ENCODE peak calls at places on chromosomes 2 and 18, in six cellular contexts. Q is IMR-90, C is H9, B is neuronal stem cell, P is H1, O is mesendoderm. R is an unnamed sample.

GRCh38 chr18:65259403-65259802 is 491.4 kb upstream of the CDH7 start:
- DNase-seq in P (no peak), O (no peak), B (no peak), C (no peak), Q (no peak), R (no peak)

GRCh38 chr2:241873803-241874110 is 4.2 kb downstream of the RTP5 start:
- DNase-seq in C (no peak), P (no peak), Q (no peak), B (no peak), O (no peak), R (no peak)

GRCh38 chr18:9016819-9017169 is 85.7 kb upstream of the NDUFV2 start:
- DNase-seq in B (no peak), O (no peak), P (no peak), C (peak), Q (peak), R (no peak)

GRCh38 chr18:48918660-48919415 is 31.9 kb downstream of the SMAD7 start:
- DNase-seq in B (no peak), P (no peak), O (peak), C (peak), Q (no peak), R (no peak)

GRCh38 chr2:79855264-79856006 is 342.6 kb downstream of the CTNNA2 start:
- DNase-seq in O (peak), C (peak), Q (peak), P (peak), B (no peak), R (peak)

GRCh38 chr2:37168217-37168981 is 11.6 kb upstream of the EIF2AK2 start:
- DNase-seq in P (no peak), B (no peak), Q (peak), O (peak), C (peak), R (peak)

GRCh38 chr2:38376346-38376682 is 759 bp downstream of the ATL2 start:
- DNase-seq in P (no peak), C (peak), Q (peak), O (peak), B (peak), R (peak)

GRCh38 chr18:62844850-62845643 is 129.7 kb downstream of the PHLPP1 start:
- DNase-seq in P (no peak), C (no peak), O (peak), B (no peak), Q (no peak), R (no peak)

GRCh38 chr2:71000780-71001591 is 6.3 kb upstream of the TEX261 start:
- DNase-seq in Q (peak), C (peak), P (no peak), B (peak), O (peak), R (peak)

GRCh38 chr2:146754606-146755005 is 1090.2 kb upstream of the ACVR2A start:
- DNase-seq in O (no peak), Q (no peak), C (no peak), B (no peak), P (no peak), R (no peak)

GRCh38 chr2:11584530-11585056 is 50.7 kb downstream of the GREB1 start:
- DNase-seq in B (no peak), C (no peak), Q (no peak), P (no peak), O (no peak), R (no peak)

GRCh38 chr2:147352294-147352693 is 492.5 kb upstream of the ACVR2A start:
- DNase-seq in B (no peak), O (no peak), P (no peak), Q (no peak), C (no peak), R (no peak)

GRCh38 chr18:78861706-78862105 is 117.9 kb upstream of the SALL3 start:
- DNase-seq in O (no peak), Q (no peak), C (no peak), B (no peak), P (no peak), R (no peak)

GRCh38 chr18:31576670-31577069 is 15.0 kb upstream of the TTR start:
- DNase-seq in B (no peak), Q (no peak), C (no peak), O (no peak), P (no peak), R (no peak)
- H3K4ac ChIP-seq in B (no peak), Q (no peak), C (no peak), O (no peak), P (no peak), R (no peak)

GRCh38 chr18:35639296-35639695 is 57.8 kb downstream of the GALNT1 start:
- DNase-seq in Q (no peak), P (no peak), B (no peak), O (no peak), C (no peak), R (no peak)
- H3K4ac ChIP-seq in Q (no peak), P (no peak), B (no peak), O (no peak), C (no peak), R (no peak)

GRCh38 chr2:20580690-20581437 is 70.0 kb downstream of the HS1BP3 start:
- DNase-seq in B (no peak), P (no peak), O (no peak), Q (peak), C (no peak), R (no peak)
- H3K4ac ChIP-seq in B (no peak), P (no peak), O (no peak), Q (peak), C (no peak), R (no peak)

GRCh38 chr18:75321431-75321830 is 106.1 kb downstream of the SMIM21 start:
- DNase-seq in C (no peak), Q (no peak), O (no peak), B (no peak), P (no peak), R (no peak)
- H3K4ac ChIP-seq in C (no peak), Q (no peak), O (no peak), B (no peak), P (no peak), R (no peak)

R was measured in mesenchymal stem cell.